ENCODE peak calls at places on chromosomes 12 and 14, in seven cellular contexts. U, P, M, Y, B, J and C are unnamed samples.
A peak's percentile ranks its signal among the peaks of the same experiment; 100 is the strongest.

GRCh38 chr12:54641554-54641953 is 6.6 kb downstream of the DCD start:
- DNase-seq in B (no peak), Y (no peak), J (no peak), M (no peak), P (no peak), U (no peak), C (no peak)

GRCh38 chr12:54033106-54033979 is 493 bp downstream of the HOXC5 start:
- DNase-seq in Y (no peak), M (no peak), J (no peak), U (no peak), B (no peak), P (no peak), C (peak; percentile 42)

GRCh38 chr14:64937821-64938193 is 4.7 kb downstream of the GPX2 start:
- DNase-seq in P (no peak), U (no peak), Y (no peak), M (no peak), J (no peak), B (no peak), C (no peak)

GRCh38 chr12:76874491-76875190 is 4.2 kb downstream of the CSRP2 start:
- DNase-seq in P (no peak), U (no peak), J (no peak), Y (no peak), M (no peak), B (no peak), C (no peak)

GRCh38 chr14:39492267-39492666 is 60.0 kb upstream of the FBXO33 start:
- DNase-seq in Y (no peak), J (no peak), B (no peak), U (no peak), P (no peak), M (no peak), C (no peak)

GRCh38 chr12:132477009-132477702 is 12.8 kb upstream of the FBRSL1 start:
- DNase-seq in U (no peak), P (no peak), J (no peak), M (no peak), Y (no peak), B (no peak), C (no peak)

GRCh38 chr14:81927069-81927468 is 393.4 kb upstream of the SEL1L start:
- DNase-seq in Y (no peak), U (no peak), M (no peak), B (no peak), P (no peak), J (no peak), C (no peak)

GRCh38 chr14:57833304-57833703 is 32.6 kb downstream of the SLC35F4 start:
- DNase-seq in M (no peak), U (peak; percentile 16), Y (no peak), J (peak; percentile 14), P (peak; percentile 18), B (no peak), C (no peak)

GRCh38 chr12:105212431-105212830 is 23.5 kb downstream of the APPL2 start:
- DNase-seq in Y (no peak), J (no peak), B (no peak), M (no peak), P (no peak), U (no peak), C (no peak)

GRCh38 chr12:2057041-2057792 is 4.4 kb downstream of the CACNA1C start:
- DNase-seq in J (peak; percentile 44), U (peak; percentile 33), M (peak; percentile 47), P (peak; percentile 36), B (no peak), Y (no peak), C (peak; percentile 88)
- H3K27me3 ChIP-seq in J (no peaks in the 10 kb centered on the region), U (no peaks in the 10 kb centered on the region), M (peaks cover 28% of the 10 kb centered on the region), P (no peaks in the 10 kb centered on the region), B (peaks cover 51% of the 10 kb centered on the region), Y (peaks cover 14% of the 10 kb centered on the region), C (no peaks in the 10 kb centered on the region)

GRCh38 chr14:78921856-78922255 is 751.7 kb downstream of the NRXN3 start:
- DNase-seq in Y (no peak), B (no peak), P (no peak), M (no peak), U (no peak), J (no peak), C (no peak)

GRCh38 chr14:78927261-78927660 is 757.1 kb downstream of the NRXN3 start:
- DNase-seq in P (no peak), J (no peak), U (no peak), M (no peak), B (no peak), Y (no peak), C (no peak)
- TF ChIP-seq POLR2A in P (no peak), J (no peak), U (no peak), M (no peak), B (no peak), Y (no peak), C (no peak)

DNA sequence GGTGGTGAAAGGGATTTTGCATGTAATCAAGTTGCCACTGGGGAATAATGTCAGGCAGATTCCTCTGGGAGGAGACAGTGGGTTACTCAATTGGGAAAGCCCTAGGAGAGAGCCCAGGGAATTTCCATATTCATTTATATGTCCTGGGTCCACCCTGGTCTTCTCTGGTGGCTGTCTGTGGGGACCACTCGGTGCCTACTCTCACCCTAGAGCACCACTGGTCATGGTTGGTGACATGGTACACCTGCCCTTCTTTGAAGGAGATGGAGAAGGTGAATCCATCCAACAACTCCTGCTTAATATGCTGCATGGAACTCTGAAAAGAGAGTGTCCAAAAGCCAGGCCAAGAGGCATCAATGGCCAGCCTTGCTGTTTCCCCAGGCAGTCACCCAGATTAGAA is 12.8 kb upstream of the RERG start:
- DNase-seq in M (no peak), B (no peak), P (no peak), U (no peak), J (no peak), Y (no peak), C (no peak)
- TF ChIP-seq CTCF in M (no peak), B (no peak), P (no peak), U (no peak), J (no peak), Y (no peak), C (no peak)

GRCh38 chr14:99271951-99272668 is at the start of gene BCL11B:
- DNase-seq in B (peak; percentile 89), P (peak; percentile 54), U (no peak), J (peak; percentile 41), Y (peak; percentile 24), M (peak; percentile 39), C (peak; percentile 77)

GRCh38 chr14:99271288-99271941 is 582 bp downstream of the BCL11B start:
- DNase-seq in U (no peak), J (no peak), Y (no peak), P (no peak), M (no peak), B (no peak), C (no peak)

GRCh38 chr14:99272669-99273024 is 650 bp upstream of the BCL11B start:
- DNase-seq in P (no peak), J (no peak), B (no peak), M (no peak), U (no peak), Y (no peak), C (no peak)

GRCh38 chr14:99268776-99269510 is 3.1 kb downstream of the BCL11B start:
- DNase-seq in J (no peak), Y (no peak), U (no peak), P (no peak), M (no peak), B (no peak), C (no peak)

DNA sequence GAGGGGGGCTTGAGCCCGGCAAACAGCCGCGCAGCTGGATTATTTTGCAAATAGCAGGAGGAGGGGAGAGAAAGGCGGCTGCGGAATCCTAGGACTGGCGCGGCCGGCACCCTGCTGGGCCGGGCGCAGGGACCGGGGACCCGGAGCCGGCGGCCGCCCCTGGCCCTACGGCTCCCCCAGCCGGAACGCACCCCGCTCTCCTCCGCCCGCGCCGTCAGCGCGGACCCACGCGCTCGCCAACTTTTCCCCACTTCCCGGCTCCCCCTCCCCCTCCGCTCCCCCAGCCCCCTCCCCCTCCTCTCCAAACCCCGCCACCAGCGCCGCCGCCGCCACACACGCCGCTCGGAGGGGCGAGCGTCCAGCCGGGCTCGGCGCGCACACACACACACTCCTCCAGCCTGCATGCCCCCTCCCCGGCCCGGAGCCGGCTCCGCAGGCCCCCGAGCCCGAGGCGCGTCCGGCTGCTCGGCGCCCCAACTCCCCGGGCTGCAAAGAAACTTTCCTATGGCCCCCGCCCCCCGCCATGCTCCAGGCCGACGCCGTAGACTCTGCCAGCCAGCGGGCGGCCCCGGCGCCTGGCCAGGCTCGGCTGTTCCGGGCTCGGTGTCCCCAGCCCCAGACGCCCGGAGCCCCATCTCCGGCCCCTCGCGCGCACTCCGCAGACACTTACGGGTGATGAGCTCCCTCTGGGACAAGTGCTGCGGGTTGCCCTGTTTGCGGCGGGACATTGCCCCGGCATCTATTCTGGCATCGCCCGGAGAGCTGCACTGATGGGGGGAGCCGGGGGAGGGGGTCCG is 1.3 kb downstream of the BCL11B start:
- DNase-seq in M (no peak), U (no peak), Y (no peak), P (no peak), B (no peak), J (no peak), C (no peak)
- H3K27me3 ChIP-seq in M (no peaks in the 10 kb centered on the region), U (no peaks in the 10 kb centered on the region), Y (peaks cover 10% of the 10 kb centered on the region), P (peaks cover 14% of the 10 kb centered on the region), B (peaks cover 100% of the 10 kb centered on the region), J (no peaks in the 10 kb centered on the region), C (no peaks in the 10 kb centered on the region)

GRCh38 chr14:25049559-25050493 is at the start of gene STXBP6:
- DNase-seq in B (no peak), M (no peak), J (peak; percentile 87), U (peak; percentile 53), P (no peak), Y (no peak), C (peak; percentile 80)
- TF ChIP-seq POLR2A in B (no peak), M (no peak), J (peak; percentile 76), U (no peak), P (no peak), Y (no peak), C (no peak)

GRCh38 chr14:92472860-92473259 is 40.7 kb upstream of the RIN3 start:
- DNase-seq in J (no peak), M (no peak), U (no peak), B (peak; percentile 75), P (no peak), Y (no peak), C (peak; percentile 14)

GRCh38 chr14:92475037-92475436 is 38.5 kb upstream of the RIN3 start:
- DNase-seq in Y (no peak), J (no peak), P (no peak), B (no peak), M (no peak), U (no peak), C (no peak)

GRCh38 chr14:92473947-92474535 is 39.5 kb upstream of the RIN3 start:
- DNase-seq in Y (no peak), P (peak; percentile 13), M (no peak), B (peak; percentile 66), U (no peak), J (no peak), C (peak; percentile 1)

GRCh38 chr14:92471919-92472318 is 41.7 kb upstream of the RIN3 start:
- DNase-seq in M (no peak), J (no peak), U (no peak), P (no peak), Y (no peak), B (no peak), C (peak; percentile 8)

GRCh38 chr14:92473261-92473946 is 40.2 kb upstream of the RIN3 start:
- DNase-seq in J (peak; percentile 22), U (peak; percentile 74), M (no peak), B (no peak), Y (no peak), P (peak; percentile 34), C (peak; percentile 15)
- TF ChIP-seq CTCF in J (no peak), U (no peak), M (no peak), B (no peak), Y (no peak), P (no peak), C (no peak)